ENCODE peak calls at places on chromosomes 5 and 9, in four cellular contexts. O, J, A and C are unnamed samples.

GRCh38 chr5:65203746-65204145 is 278.0 kb downstream of the ADAMTS6 start:
- DNase-seq in O (peak; percentile 79), J (peak; percentile 92), A (peak; percentile 78), C (peak; percentile 57)

GRCh38 chr9:90965141-90965910 is 163.7 kb downstream of the SYK start:
- DNase-seq in O (peak; percentile 44), J (peak; percentile 59), A (no peak), C (no peak)

GRCh38 chr5:150989695-150990094 is 30.7 kb upstream of the GPX3 start:
- DNase-seq in O (no peak), J (no peak), A (peak; percentile 26), C (peak; percentile 41)

GRCh38 chr5:16856531-16856930 is 79.6 kb downstream of the MYO10 start:
- DNase-seq in O (no peak), J (peak; percentile 99), A (peak; percentile 100), C (peak; percentile 97)

GRCh38 chr5:118397231-118397630 is 591.1 kb downstream of the DTWD2 start:
- DNase-seq in O (no peak), J (no peak), A (no peak), C (peak; percentile 17)

GRCh38 chr9:126611592-126612328 is 2.0 kb upstream of the LMX1B start:
- DNase-seq in O (peak; percentile 27), J (peak; percentile 21), A (peak; percentile 69), C (peak; percentile 64)

GRCh38 chr9:129783516-129784361 is 19.2 kb upstream of the TOR1B start:
- DNase-seq in O (peak; percentile 60), J (peak; percentile 43), A (peak; percentile 79), C (peak; percentile 82)

GRCh38 chr5:57302164-57302563 is 128.3 kb downstream of the GPBP1 start:
- DNase-seq in O (peak; percentile 79), J (peak; percentile 81), A (peak; percentile 86), C (peak; percentile 90)

GRCh38 chr5:143896981-143897380 is 85.0 kb downstream of the HMHB1 start:
- DNase-seq in O (peak; percentile 77), J (peak; percentile 32), A (peak; percentile 49), C (peak; percentile 35)

GRCh38 chr9:127194881-127195713 is 69.5 kb upstream of the GARNL3 start:
- DNase-seq in O (no peak), J (peak; percentile 63), A (peak; percentile 80), C (peak; percentile 83)

GRCh38 chr9:114367406-114367805 is 20.4 kb downstream of the AKNA start:
- DNase-seq in O (no peak), J (no peak), A (no peak), C (no peak)

GRCh38 chr9:124251188-124251587 is 6.6 kb upstream of the NEK6 start:
- DNase-seq in O (no peak), J (no peak), A (no peak), C (no peak)

GRCh38 chr5:148729182-148729581 is 74.9 kb upstream of the HTR4 start:
- DNase-seq in O (peak; percentile 14), J (no peak), A (peak; percentile 61), C (peak; percentile 27)

GRCh38 chr9:116998305-116998704 is 311.2 kb downstream of the TRIM32 start:
- DNase-seq in O (no peak), J (peak; percentile 37), A (peak; percentile 22), C (peak; percentile 67)

GRCh38 chr5:134459491-134459890 is 47.8 kb upstream of the CDKN2AIPNL start:
- DNase-seq in O (no peak), J (no peak), A (no peak), C (no peak)

GRCh38 chr5:171646338-171647042 is 139.1 kb upstream of the SMIM23 start:
- DNase-seq in O (no peak), J (no peak), A (no peak), C (no peak)

GRCh38 chr5:103307470-103307869 is 48.9 kb downstream of the MACIR start:
- DNase-seq in O (no peak), J (no peak), A (no peak), C (no peak)

GRCh38 chr5:103308774-103309173 is 50.2 kb downstream of the MACIR start:
- DNase-seq in O (no peak), J (no peak), A (no peak), C (no peak)

GRCh38 chr5:103305829-103306228 is 47.3 kb downstream of the MACIR start:
- DNase-seq in O (peak; percentile 23), J (no peak), A (peak; percentile 23), C (no peak)
- TF ChIP-seq CTCF in O (no peak), J (no peak), A (no peak), C (no peak)

GRCh38 chr9:977361-978116 is 1.1 kb downstream of the DMRT3 start:
- DNase-seq in O (no peak), J (no peak), A (no peak), C (no peak)

GRCh38 chr9:981491-981898 is 5.0 kb downstream of the DMRT3 start:
- DNase-seq in O (no peak), J (no peak), A (no peak), C (no peak)

GRCh38 chr9:978117-978830 is 1.8 kb downstream of the DMRT3 start:
- DNase-seq in O (no peak), J (no peak), A (no peak), C (no peak)

GRCh38 chr9:980621-981020 is 4.2 kb downstream of the DMRT3 start:
- DNase-seq in O (no peak), J (no peak), A (no peak), C (no peak)

GRCh38 chr9:979983-980382 is 3.5 kb downstream of the DMRT3 start:
- DNase-seq in O (no peak), J (peak; percentile 40), A (no peak), C (no peak)
- TF ChIP-seq CTCF in O (no peak), J (no peak), A (no peak), C (no peak)

GRCh38 chr9:87167161-87167560 is 219.9 kb upstream of the GAS1 start:
- DNase-seq in O (no peak), J (no peak), A (no peak), C (no peak)
- TF ChIP-seq CTCF in O (no peak), J (no peak), A (no peak), C (no peak)

DNA sequence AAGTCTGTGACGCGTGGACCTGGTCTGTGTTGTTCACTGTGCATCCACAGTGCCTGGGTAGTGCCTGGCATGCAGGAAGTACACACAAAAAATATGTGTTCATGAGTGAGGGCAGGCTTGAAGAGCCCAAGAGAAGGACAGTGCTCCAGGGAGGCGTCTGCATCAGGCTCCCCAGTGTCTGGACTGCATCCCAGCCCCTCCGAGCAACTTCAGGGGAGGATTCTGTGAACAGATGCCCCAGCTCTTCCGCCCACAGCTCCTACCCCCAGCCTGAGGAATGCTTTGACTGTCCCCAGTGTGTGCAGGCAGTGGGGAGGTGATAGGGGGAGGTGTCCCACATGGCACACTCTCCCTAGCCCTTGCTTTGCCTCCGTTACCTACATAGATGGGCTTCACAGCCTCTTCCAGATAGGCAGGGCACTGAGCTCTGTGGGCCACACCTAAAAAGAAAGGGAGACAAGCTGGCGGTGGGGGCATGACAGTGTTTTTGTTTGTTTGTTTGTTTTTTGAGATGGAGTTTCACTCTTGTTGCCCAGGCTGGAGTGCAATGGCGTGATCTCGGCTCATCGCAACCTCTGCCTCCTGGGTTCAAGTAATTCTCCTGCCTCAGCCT is 25.4 kb downstream of the IRF1 start:
- DNase-seq in O (no peak), J (no peak), A (no peak), C (no peak)
- TF ChIP-seq CTCF in O (no peak), J (no peak), A (no peak), C (no peak)

DNA sequence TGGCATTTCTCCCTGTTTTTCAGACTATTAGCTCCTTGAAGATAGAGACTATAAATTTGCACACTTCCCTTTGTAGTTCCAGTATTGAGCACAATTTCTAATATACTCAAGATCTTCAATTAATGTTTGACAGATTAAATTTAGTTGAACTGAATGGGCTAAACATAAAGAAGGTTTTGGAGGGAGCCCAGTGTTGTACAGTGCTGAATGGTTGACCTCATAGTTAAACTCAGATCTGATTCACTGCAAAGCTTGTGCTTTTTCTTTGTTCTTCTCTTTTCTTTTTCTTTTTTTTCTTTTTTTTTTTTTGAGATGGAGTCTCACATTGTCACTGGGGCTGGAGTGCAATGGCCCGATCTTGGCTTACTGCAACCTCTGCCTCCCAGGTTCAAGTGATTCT is 411.7 kb upstream of the ZNF462 start:
- DNase-seq in O (no peak), J (no peak), A (no peak), C (no peak)
- TF ChIP-seq CTCF in O (no peak), J (no peak), A (no peak), C (no peak)